ENCODE peak calls at places on chromosomes 1 and 21, in five cellular contexts. Y is cardiac muscle cell, T is dorsolateral prefrontal cortex, Z is CD14-positive monocyte, V is adrenal gland. H is an unnamed sample.
A peak's percentile ranks its signal among the peaks of the same experiment; 100 is the strongest.

GRCh38 chr1:203078478-203078877 is 7.3 kb downstream of the MYOG start:
- DNase-seq in Y (no peak), T (no peak), Z (no peak), V (no peak), H (no peak)

GRCh38 chr1:3772715-3773571 is at the start of gene SMIM1:
- DNase-seq in Y (no peak), T (no peak), Z (no peak), V (no peak), H (no peak)

GRCh38 chr1:86156571-86157455 is at the start of gene COL24A1:
- DNase-seq in Y (peak; percentile 73), T (peak; percentile 45), Z (peak; percentile 43), V (peak; percentile 6), H (peak; percentile 39)

GRCh38 chr21:45847870-45848269 is 133.7 kb upstream of the COL6A1 start:
- DNase-seq in Y (no peak), T (peak; percentile 6), Z (no peak), V (no peak), H (no peak)

GRCh38 chr1:68651115-68651514 is 154.2 kb upstream of the DEPDC1 start:
- DNase-seq in Y (no peak), T (no peak), Z (no peak), V (no peak), H (no peak)

GRCh38 chr1:90707363-90707710 is 9.8 kb downstream of the BARHL2 start:
- DNase-seq in Y (peak; percentile 61), T (no peak), Z (no peak), V (peak; percentile 65), H (no peak)

GRCh38 chr1:213123532-213123931 is 72.5 kb downstream of the RPS6KC1 start:
- DNase-seq in Y (peak; percentile 64), T (no peak), Z (no peak), V (peak; percentile 13), H (no peak)

GRCh38 chr1:155833665-155834295 is 23.2 kb downstream of the GON4L start:
- DNase-seq in Y (no peak), T (no peak), Z (no peak), V (no peak), H (no peak)

GRCh38 chr1:31984419-31985347 is 29.0 kb upstream of the KHDRBS1 start:
- DNase-seq in Y (peak; percentile 40), T (no peak), Z (no peak), V (no peak), H (no peak)

GRCh38 chr1:78101514-78101913 is 55.7 kb downstream of the GIPC2 start:
- DNase-seq in Y (peak; percentile 97), T (no peak), Z (no peak), V (peak; percentile 83), H (no peak)

GRCh38 chr1:228004331-228004871 is 2.4 kb upstream of the WNT3A start:
- DNase-seq in Y (peak; percentile 36), T (peak; percentile 29), Z (no peak), V (no peak), H (no peak)
- TF ChIP-seq CTCF in Y (peak; percentile 61), T (no peak), Z (no peak), V (no peak), H (peak; percentile 60)

GRCh38 chr1:20469406-20470076 is 16.5 kb downstream of the CAMK2N1 start:
- DNase-seq in Y (no peak), T (no peak), Z (no peak), V (no peak), H (no peak)
- TF ChIP-seq CTCF in Y (peak; percentile 14), T (peak; percentile 14), Z (no peak), V (peak; percentile 37), H (peak; percentile 15)

DNA sequence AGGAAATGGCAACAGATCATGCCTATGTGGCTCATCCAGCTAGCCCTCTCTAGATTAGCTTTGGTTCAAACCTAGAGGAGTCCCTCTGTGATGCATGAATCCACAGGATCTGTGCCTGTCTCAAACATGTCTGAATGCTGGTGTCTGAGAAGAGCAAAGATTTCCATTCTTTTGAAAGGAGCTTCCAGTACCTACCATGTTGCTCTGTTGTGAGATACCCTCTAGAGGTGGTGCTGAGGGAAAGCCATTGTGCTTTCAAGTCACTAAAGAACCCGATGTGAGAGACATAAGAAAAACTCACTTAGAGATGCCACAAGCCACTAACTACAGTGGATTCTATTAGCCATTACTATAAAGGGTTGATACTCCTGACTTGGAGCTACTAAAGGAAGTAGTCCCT is 103.6 kb downstream of the LRRC40 start:
- DNase-seq in Y (no peak), T (no peak), Z (no peak), V (no peak), H (no peak)
- TF ChIP-seq CTCF in Y (no peak), T (no peak), Z (no peak), V (no peak), H (no peak)

GRCh38 chr1:206761369-206761768 is 9.2 kb upstream of the IL19 start:
- DNase-seq in Y (peak; percentile 47), T (no peak), Z (no peak), V (no peak), H (no peak)
- TF ChIP-seq CTCF in Y (peak; percentile 38), T (no peak), Z (no peak), V (no peak), H (peak; percentile 42)

GRCh38 chr1:168321945-168322344 is 41.3 kb downstream of the TBX19 start:
- DNase-seq in Y (peak; percentile 61), T (no peak), Z (no peak), V (no peak), H (no peak)
- TF ChIP-seq CTCF in Y (peak; percentile 44), T (peak; percentile 39), Z (no peak), V (peak; percentile 34), H (no peak)

H was measured in neural crest cell.